ENCODE peak calls at places on chromosomes 11 and 22, in seven cellular contexts. S is nephron progenitor cell, P is AG04450, N is neural crest cell, J is AG10803, R is fibroblast of pulmonary artery, Y is cardiac fibroblast. E is an unnamed sample.

GRCh38 chr11:2325719-2326118 is 23.9 kb downstream of the TSPAN32 start:
- DNase-seq in S (no peak), P (no peak), N (no peak), J (peak), R (peak), Y (peak), E (no peak)

GRCh38 chr11:15629690-15630321 is 515.1 kb downstream of the INSC start:
- DNase-seq in S (peak), P (no peak), N (peak), J (no peak), R (peak), Y (peak), E (no peak)

GRCh38 chr11:72787262-72788104 is 6.4 kb downstream of the STARD10 start:
- DNase-seq in S (no peak), P (no peak), N (no peak), J (no peak), R (no peak), Y (no peak), E (peak)

GRCh38 chr11:7759010-7759409 is 37.7 kb downstream of the OR5P2 start:
- DNase-seq in S (no peak), P (no peak), N (no peak), J (no peak), R (no peak), Y (peak), E (no peak)

GRCh38 chr22:36204001-36204640 is 2.5 kb upstream of the APOL4 start:
- DNase-seq in S (no peak), P (no peak), N (no peak), J (no peak), R (no peak), Y (no peak), E (no peak)

GRCh38 chr22:37753746-37754145 is 54.0 kb upstream of the GCAT start:
- DNase-seq in S (no peak), P (no peak), N (no peak), J (no peak), R (no peak), Y (no peak), E (no peak)

GRCh38 chr11:10454902-10455631 is at the start of gene AMPD3:
- DNase-seq in S (peak), P (peak), N (no peak), J (peak), R (peak), Y (peak), E (no peak)

GRCh38 chr22:36405221-36405631 is 17.5 kb upstream of the MYH9 start:
- DNase-seq in S (no peak), P (no peak), N (no peak), J (no peak), R (no peak), Y (no peak), E (no peak)

GRCh38 chr22:47018010-47018910 is 255.8 kb downstream of the TBC1D22A start:
- DNase-seq in S (no peak), P (no peak), N (no peak), J (no peak), R (no peak), Y (no peak), E (no peak)

GRCh38 chr22:32723632-32724031 is 77.9 kb upstream of the TIMP3 start:
- DNase-seq in S (no peak), P (peak), N (no peak), J (peak), R (peak), Y (peak), E (no peak)

GRCh38 chr22:49086181-49086580 is 741.5 kb downstream of the BRD1 start:
- DNase-seq in S (no peak), P (no peak), N (no peak), J (no peak), R (no peak), Y (no peak), E (no peak)

GRCh38 chr11:96052921-96053631 is 129.2 kb upstream of the MTMR2 start:
- DNase-seq in S (no peak), P (no peak), N (no peak), J (peak), R (peak), Y (peak), E (no peak)

GRCh38 chr11:19829109-19829790 is 116.6 kb downstream of the NAV2 start:
- DNase-seq in S (no peak), P (no peak), N (no peak), J (no peak), R (no peak), Y (no peak), E (no peak)

GRCh38 chr22:50613291-50613981 is 12.8 kb downstream of the MAPK8IP2 start:
- DNase-seq in S (no peak), P (no peak), N (no peak), J (peak), R (no peak), Y (no peak), E (no peak)

GRCh38 chr11:120146413-120147093 is 8.6 kb upstream of the TRIM29 start:
- DNase-seq in S (no peak), P (no peak), N (no peak), J (no peak), R (no peak), Y (no peak), E (no peak)

GRCh38 chr11:45025716-45026492 is 75.2 kb upstream of the TP53I11 start:
- DNase-seq in S (no peak), P (no peak), N (no peak), J (no peak), R (peak), Y (peak), E (no peak)

GRCh38 chr11:116310215-116310614 is 462.6 kb downstream of the BUD13 start:
- DNase-seq in S (no peak), P (no peak), N (no peak), J (peak), R (peak), Y (no peak), E (no peak)

GRCh38 chr11:26862801-26863200 is 131.1 kb upstream of the FIBIN start:
- DNase-seq in S (no peak), P (no peak), N (no peak), J (peak), R (no peak), Y (no peak), E (no peak)

GRCh38 chr11:69119170-69119569 is 36.6 kb upstream of the SMIM38 start:
- DNase-seq in S (no peak), P (no peak), N (no peak), J (no peak), R (no peak), Y (no peak), E (no peak)

GRCh38 chr11:58060939-58061672 is 30.4 kb downstream of the OR6Q1 start:
- DNase-seq in S (no peak), P (no peak), N (no peak), J (peak), R (no peak), Y (peak), E (no peak)

GRCh38 chr11:1521382-1522080 is 35.0 kb upstream of the MOB2 start:
- DNase-seq in S (no peak), P (no peak), N (no peak), J (no peak), R (no peak), Y (no peak), E (no peak)

GRCh38 chr11:117072517-117073218 is 25.6 kb downstream of the SIK3 start:
- DNase-seq in S (no peak), P (peak), N (no peak), J (peak), R (peak), Y (peak), E (no peak)

GRCh38 chr11:112537846-112538330 is 277.2 kb upstream of the PLET1 start:
- DNase-seq in S (no peak), P (no peak), N (no peak), J (no peak), R (no peak), Y (no peak), E (no peak)

GRCh38 chr11:119421941-119422504 is 949 bp downstream of the THY1 start:
- DNase-seq in S (peak), P (no peak), N (peak), J (peak), R (no peak), Y (no peak), E (peak)

GRCh38 chr11:14446701-14447169 is 52.9 kb downstream of the COPB1 start:
- DNase-seq in S (no peak), P (no peak), N (no peak), J (peak), R (peak), Y (peak), E (no peak)

GRCh38 chr22:42646569-42647525 is 2.3 kb downstream of the CYB5R3 start:
- DNase-seq in S (no peak), P (no peak), N (no peak), J (peak), R (peak), Y (no peak), E (no peak)

GRCh38 chr11:120545813-120546212 is 34.3 kb downstream of the GRIK4 start:
- DNase-seq in S (no peak), P (no peak), N (no peak), J (no peak), R (no peak), Y (no peak), E (no peak)

GRCh38 chr22:37619991-37620390 is 11.4 kb downstream of the GGA1 start:
- DNase-seq in S (no peak), P (no peak), N (no peak), J (no peak), R (no peak), Y (no peak), E (no peak)

GRCh38 chr11:103958475-103959215 is 77.8 kb upstream of the DDI1 start:
- DNase-seq in S (no peak), P (no peak), N (no peak), J (no peak), R (no peak), Y (no peak), E (no peak)

GRCh38 chr11:131465746-131466145 is 95.3 kb downstream of the NTM start:
- DNase-seq in S (peak), P (no peak), N (peak), J (no peak), R (no peak), Y (no peak), E (peak)

DNA sequence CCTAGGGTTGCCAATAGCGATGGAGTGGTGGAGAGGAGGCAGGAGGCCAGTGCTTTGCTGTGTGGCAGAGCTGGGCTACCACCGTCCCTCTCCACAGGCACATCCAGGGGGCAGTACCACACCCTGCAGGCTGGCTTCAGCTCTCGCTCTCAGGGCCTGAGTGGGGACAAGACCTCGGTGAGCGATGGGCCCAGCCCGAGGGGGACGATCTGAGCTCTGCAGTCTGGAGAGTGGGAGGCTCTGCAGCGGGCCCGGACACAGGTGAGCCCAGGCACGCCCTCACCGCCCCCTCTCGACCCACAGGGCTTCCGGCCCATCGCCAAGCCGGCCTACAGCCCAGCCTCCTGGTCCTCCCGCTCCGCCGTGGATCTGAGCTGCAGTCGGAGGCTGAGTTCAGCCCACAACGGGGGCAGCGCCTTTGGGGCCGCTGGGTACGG is 2.5 kb downstream of the PKP3 start:
- DNase-seq in S (no peak), P (no peak), N (no peak), J (peak), R (peak), Y (no peak), E (no peak)
- TF ChIP-seq CTCF in S (no peak), P (peak), N (no peak), J (peak), R (peak), Y (peak), E (no peak)

GRCh38 chr11:6022954-6023353 is 7.6 kb downstream of the OR56A1 start:
- DNase-seq in S (peak), P (no peak), N (no peak), J (peak), R (peak), Y (peak), E (no peak)
- TF ChIP-seq CTCF in S (peak), P (peak), N (peak), J (peak), R (peak), Y (peak), E (peak)

GRCh38 chr22:20019661-20020532 is 1.0 kb upstream of the TANGO2 start:
- DNase-seq in S (no peak), P (no peak), N (no peak), J (no peak), R (no peak), Y (no peak), E (no peak)

GRCh38 chr22:20020533-20021195 is at the start of gene TANGO2:
- DNase-seq in S (peak), P (peak), N (peak), J (peak), R (peak), Y (peak), E (peak)

GRCh38 chr22:20022231-20023069 is 1.5 kb downstream of the TANGO2 start:
- DNase-seq in S (no peak), P (no peak), N (no peak), J (no peak), R (no peak), Y (no peak), E (no peak)

GRCh38 chr22:20023214-20023613 is 2.3 kb downstream of the TANGO2 start:
- DNase-seq in S (no peak), P (no peak), N (no peak), J (no peak), R (no peak), Y (no peak), E (no peak)

DNA sequence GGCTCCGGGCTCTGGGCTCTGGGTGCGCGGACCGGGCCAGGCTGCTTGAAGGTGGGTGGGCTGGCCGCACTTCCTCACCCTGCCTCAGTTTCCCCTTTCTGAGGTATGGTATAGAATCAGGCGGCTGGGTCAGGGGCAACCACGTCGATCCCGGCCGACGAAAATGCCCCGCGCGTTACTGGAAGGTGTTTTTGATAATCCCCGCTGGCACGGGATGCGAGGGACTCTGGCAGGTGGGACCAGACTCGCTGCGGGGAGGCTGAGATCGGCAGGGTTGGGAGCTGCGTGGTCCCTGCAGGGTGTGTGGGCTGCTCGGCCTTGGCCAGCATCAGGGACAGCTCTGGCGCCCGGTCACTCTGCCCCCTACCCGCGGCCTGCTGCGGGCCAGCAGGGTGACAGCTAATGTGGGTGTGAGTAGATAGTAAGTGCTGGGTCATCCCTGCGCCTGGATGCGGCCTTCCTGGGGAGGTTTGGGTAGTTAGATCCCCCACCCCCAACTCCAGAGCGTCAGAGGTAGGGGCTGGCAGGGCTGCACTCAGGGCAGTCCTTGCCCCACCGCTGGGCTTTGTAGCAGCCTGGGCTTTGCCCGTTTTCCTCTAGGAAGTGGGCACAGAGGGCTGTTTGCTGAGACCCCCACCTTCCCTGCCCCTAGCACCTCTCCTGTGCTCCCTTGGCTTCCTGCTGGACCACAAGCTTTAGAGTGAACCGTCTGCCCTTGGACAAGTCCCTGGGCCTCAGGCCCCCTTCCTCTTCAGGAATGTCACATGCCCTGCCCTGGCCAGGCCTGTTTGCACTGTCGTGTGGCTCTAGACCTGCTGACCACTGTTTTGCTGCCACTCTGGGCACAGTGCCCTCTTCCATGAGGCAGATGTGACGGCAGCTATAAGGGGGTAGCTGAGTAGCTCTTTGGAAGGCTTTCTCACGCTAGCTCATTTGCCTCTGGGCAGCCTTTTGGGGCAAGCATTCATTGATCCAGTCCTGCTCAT is 579 bp downstream of the TANGO2 start:
- DNase-seq in S (peak), P (no peak), N (no peak), J (peak), R (peak), Y (peak), E (no peak)
- TF ChIP-seq CTCF in S (no peak), P (no peak), N (no peak), J (no peak), R (no peak), Y (no peak), E (no peak)

DNA sequence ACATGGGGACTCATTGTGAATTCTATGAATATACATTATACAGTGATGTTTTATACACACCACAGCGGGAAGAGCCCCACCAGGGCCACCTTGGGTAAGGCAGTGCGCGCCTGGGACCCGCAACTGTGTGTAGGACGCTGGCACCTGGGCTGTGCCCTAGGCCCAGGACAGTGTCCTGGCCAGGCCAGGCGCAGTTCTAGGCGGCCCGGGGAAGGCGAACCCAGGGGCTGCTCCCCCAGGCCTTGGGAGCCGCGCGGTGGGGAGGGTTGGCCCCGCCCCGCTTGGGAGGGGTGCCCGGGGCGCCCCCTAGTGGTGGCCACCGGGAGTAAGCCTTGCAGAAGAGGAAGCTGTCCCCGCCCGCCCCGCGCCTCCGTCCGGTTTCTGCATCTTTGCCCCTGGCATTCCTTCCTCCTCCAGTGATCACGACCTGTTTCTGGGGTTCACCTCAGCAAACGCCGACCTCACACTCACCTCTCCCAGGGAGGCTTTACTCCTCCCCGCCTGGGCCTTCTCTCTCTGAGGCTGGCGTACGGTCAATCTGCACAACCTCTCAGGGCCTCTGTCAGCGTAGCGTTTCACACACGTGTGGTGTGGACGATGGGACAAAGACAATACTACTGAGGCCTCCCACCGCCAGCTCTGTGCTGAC is 9.5 kb upstream of the EHD1 start:
- DNase-seq in S (peak), P (no peak), N (peak), J (peak), R (peak), Y (peak), E (peak)
- TF ChIP-seq CTCF in S (peak), P (peak), N (peak), J (peak), R (peak), Y (peak), E (peak)

DNA sequence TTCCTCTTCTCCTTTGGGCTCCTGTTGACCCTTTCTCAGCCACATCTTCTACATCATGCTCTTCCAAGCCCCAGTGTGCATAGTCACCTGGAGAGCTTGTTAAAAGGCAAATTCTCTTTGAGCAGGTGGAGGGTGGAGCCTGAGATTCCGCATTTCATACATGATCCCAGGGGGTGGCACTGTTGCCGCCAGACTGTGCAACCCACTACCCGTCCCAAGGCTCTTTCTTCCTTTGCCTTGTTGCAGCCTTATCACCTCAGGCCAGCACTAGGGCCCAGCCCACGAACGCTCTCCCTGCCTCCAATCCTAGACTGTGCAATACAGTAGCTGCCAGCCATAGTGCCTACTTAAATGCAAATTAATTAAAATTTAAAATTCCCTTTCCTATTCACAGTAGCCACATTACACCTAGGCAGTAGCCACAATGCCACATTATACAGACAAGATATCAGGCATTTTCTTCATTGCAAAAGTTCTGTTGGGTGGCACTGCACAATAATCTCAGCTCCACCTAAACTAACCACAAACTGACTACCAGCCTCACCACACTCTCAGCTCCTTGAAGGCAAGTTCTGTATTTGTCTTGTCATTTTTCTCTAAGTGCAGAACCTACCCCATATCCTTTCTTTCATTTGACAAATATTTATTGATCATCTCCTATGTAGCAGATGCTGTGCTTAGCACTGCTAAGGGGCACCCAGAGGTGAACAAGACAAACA is 4.6 kb upstream of the KCNJ5 start:
- DNase-seq in S (peak), P (no peak), N (no peak), J (no peak), R (no peak), Y (no peak), E (no peak)
- TF ChIP-seq CTCF in S (peak), P (peak), N (peak), J (no peak), R (peak), Y (no peak), E (peak)

GRCh38 chr11:126607374-126607773 is 251.9 kb downstream of the ST3GAL4 start:
- DNase-seq in S (peak), P (peak), N (peak), J (peak), R (peak), Y (peak), E (peak)

GRCh38 chr11:126606484-126606883 is 251.0 kb downstream of the ST3GAL4 start:
- DNase-seq in S (no peak), P (no peak), N (no peak), J (no peak), R (no peak), Y (no peak), E (no peak)

GRCh38 chr11:126611438-126611837 is 256.0 kb downstream of the ST3GAL4 start:
- DNase-seq in S (no peak), P (no peak), N (no peak), J (no peak), R (no peak), Y (no peak), E (no peak)

GRCh38 chr11:126607776-126608625 is 252.5 kb downstream of the ST3GAL4 start:
- DNase-seq in S (no peak), P (no peak), N (no peak), J (no peak), R (no peak), Y (no peak), E (no peak)

GRCh38 chr11:126608626-126609010 is 253.1 kb downstream of the ST3GAL4 start:
- DNase-seq in S (no peak), P (no peak), N (no peak), J (no peak), R (no peak), Y (no peak), E (no peak)
- TF ChIP-seq CTCF in S (no peak), P (no peak), N (no peak), J (no peak), R (no peak), Y (no peak), E (no peak)

GRCh38 chr22:26066534-26066933 is 102.7 kb upstream of the SEZ6L start:
- DNase-seq in S (peak), P (no peak), N (peak), J (no peak), R (no peak), Y (no peak), E (no peak)
- TF ChIP-seq CTCF in S (no peak), P (no peak), N (no peak), J (no peak), R (no peak), Y (no peak), E (peak)